ENCODE peak calls at places on chromosomes 4 and X, in four cellular contexts. B is A549, P is IMR-90, O is K562. G is an unnamed sample.

GRCh38 chrX:48617542-48618340 is 20.4 kb downstream of the WDR13 start:
- DNase-seq in B (no peak), O (peak; percentile 25), P (no peak), G (no peak)

GRCh38 chr4:1113311-1114009 is at the start of gene RNF212:
- DNase-seq in O (no peak), B (peak; percentile 18), P (no peak), G (no peak)

GRCh38 chr4:24473309-24473721 is 111.0 kb downstream of the DHX15 start:
- DNase-seq in O (no peak), P (peak; percentile 27), B (no peak), G (no peak)

GRCh38 chr4:159428293-159428692 is 325.4 kb downstream of the RAPGEF2 start:
- DNase-seq in P (no peak), O (no peak), B (no peak), G (no peak)

GRCh38 chr4:141711211-141711610 is 74.8 kb downstream of the IL15 start:
- DNase-seq in O (no peak), P (peak; percentile 51), B (no peak), G (no peak)

GRCh38 chr4:36573441-36573840 is 292.0 kb downstream of the DTHD1 start:
- DNase-seq in B (no peak), O (no peak), P (no peak), G (no peak)

GRCh38 chr4:124019749-124020549 is 623.4 kb downstream of the SPRY1 start:
- DNase-seq in O (no peak), P (no peak), B (no peak), G (no peak)

GRCh38 chrX:19902110-19902509 is 14.7 kb upstream of the SH3KBP1 start:
- DNase-seq in P (peak; percentile 38), O (no peak), B (no peak), G (no peak)

GRCh38 chr4:113825272-113825671 is 63.7 kb upstream of the CAMK2D start:
- DNase-seq in P (no peak), B (no peak), O (no peak), G (no peak)

GRCh38 chrX:38513087-38513742 is 48.1 kb upstream of the TSPAN7 start:
- DNase-seq in P (no peak), B (no peak), O (no peak), G (peak; percentile 0)

GRCh38 chr4:167767281-167767680 is 325.1 kb upstream of the ANXA10 start:
- DNase-seq in P (no peak), O (no peak), B (no peak), G (no peak)

GRCh38 chrX:33434256-33435092 is 223.1 kb upstream of the DMD start:
- DNase-seq in P (peak; percentile 37), O (peak; percentile 15), B (no peak), G (peak; percentile 9)

GRCh38 chr4:65580551-65580950 is 89.7 kb downstream of the EPHA5 start:
- DNase-seq in B (no peak), P (no peak), O (no peak), G (no peak)

GRCh38 chr4:103443324-103443723 is 245.2 kb upstream of the CENPE start:
- DNase-seq in P (no peak), O (no peak), B (no peak), G (peak; percentile 1)

GRCh38 chr4:5940470-5941203 is 47.8 kb upstream of the CRMP1 start:
- DNase-seq in O (no peak), P (peak; percentile 10), B (no peak), G (peak; percentile 24)

GRCh38 chr4:723706-724105 is 18.1 kb downstream of the PCGF3 start:
- DNase-seq in B (no peak), P (no peak), O (no peak), G (no peak)

GRCh38 chr4:102868153-102868781 is 525 bp upstream of the CISD2 start:
- DNase-seq in B (no peak), P (no peak), O (no peak), G (no peak)

GRCh38 chr4:1246901-1247810 is 1.8 kb downstream of the CTBP1 start:
- DNase-seq in P (no peak), B (no peak), O (peak; percentile 53), G (no peak)

GRCh38 chr4:180960758-180961401 is 1282.3 kb upstream of the TENM3 start:
- DNase-seq in B (no peak), P (no peak), O (no peak), G (no peak)

GRCh38 chr4:46123872-46124755 is at the start of gene GABRG1:
- DNase-seq in B (no peak), P (no peak), O (no peak), G (no peak)

GRCh38 chr4:2305766-2306501 is 44.0 kb upstream of the MXD4 start:
- DNase-seq in P (no peak), O (no peak), B (no peak), G (no peak)

GRCh38 chrX:12210196-12210815 is 72.0 kb downstream of the FRMPD4 start:
- DNase-seq in B (peak; percentile 2), O (no peak), P (peak; percentile 78), G (no peak)

GRCh38 chr4:54643172-54643571 is 14.6 kb upstream of the KIT start:
- DNase-seq in B (no peak), O (no peak), P (no peak), G (no peak)

GRCh38 chr4:68451246-68452211 is 4.3 kb downstream of the TMPRSS11E start:
- DNase-seq in P (peak; percentile 4), O (no peak), B (no peak), G (no peak)

GRCh38 chrX:46376246-46376885 is 168.9 kb downstream of the ZNF674 start:
- DNase-seq in B (peak; percentile 59), P (peak; percentile 48), O (no peak), G (peak; percentile 57)

DNA sequence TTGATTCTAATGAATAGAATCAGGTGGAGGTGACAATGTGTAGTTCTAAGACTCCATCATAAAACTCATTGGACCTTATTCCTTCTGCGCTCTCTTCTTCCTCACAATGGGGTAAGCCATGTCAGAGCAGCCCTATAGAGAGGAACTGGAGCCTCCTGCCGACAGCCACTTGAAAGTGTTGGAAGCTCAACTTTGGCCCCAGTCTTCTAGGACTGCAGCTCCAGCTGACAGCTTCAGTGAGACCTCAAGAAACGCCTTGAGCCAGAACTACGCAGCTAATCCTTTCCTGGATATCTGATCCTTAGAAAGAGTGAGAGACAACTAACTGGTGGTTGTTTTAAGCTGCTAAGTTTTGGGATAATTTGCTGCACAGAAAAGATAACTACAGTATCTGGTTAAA is 22.1 kb upstream of the ADH7 start:
- DNase-seq in B (no peak), P (no peak), O (no peak), G (no peak)
- TF ChIP-seq MAFK in B (no peak), P (no peak), O (no peak), G (no peak)

GRCh38 chrX:40105016-40105790 is 7.4 kb upstream of the BCOR start:
- DNase-seq in O (no peak), B (peak; percentile 21), P (no peak), G (no peak)
- TF ChIP-seq POLR2A in O (peak; percentile 66), B (no peak), P (no peak), G (no peak)

GRCh38 chr4:145938618-145939177 is at the start of gene ZNF827:
- DNase-seq in O (no peak), B (no peak), P (peak; percentile 74), G (peak; percentile 77)
- TF ChIP-seq MAFK in O (no peak), B (no peak), P (no peak), G (no peak)

GRCh38 chrX:30627818-30628652 is 25.2 kb upstream of the GK start:
- DNase-seq in B (no peak), P (no peak), O (no peak), G (peak; percentile 88)
- TF ChIP-seq POLR2A in B (no peak), P (no peak), O (no peak), G (no peak)

GRCh38 chrX:39667746-39668507 is 429.8 kb downstream of the BCOR start:
- DNase-seq in B (no peak), O (no peak), P (no peak), G (no peak)
- TF ChIP-seq MAFK in B (no peak), O (no peak), P (no peak), G (no peak)

DNA sequence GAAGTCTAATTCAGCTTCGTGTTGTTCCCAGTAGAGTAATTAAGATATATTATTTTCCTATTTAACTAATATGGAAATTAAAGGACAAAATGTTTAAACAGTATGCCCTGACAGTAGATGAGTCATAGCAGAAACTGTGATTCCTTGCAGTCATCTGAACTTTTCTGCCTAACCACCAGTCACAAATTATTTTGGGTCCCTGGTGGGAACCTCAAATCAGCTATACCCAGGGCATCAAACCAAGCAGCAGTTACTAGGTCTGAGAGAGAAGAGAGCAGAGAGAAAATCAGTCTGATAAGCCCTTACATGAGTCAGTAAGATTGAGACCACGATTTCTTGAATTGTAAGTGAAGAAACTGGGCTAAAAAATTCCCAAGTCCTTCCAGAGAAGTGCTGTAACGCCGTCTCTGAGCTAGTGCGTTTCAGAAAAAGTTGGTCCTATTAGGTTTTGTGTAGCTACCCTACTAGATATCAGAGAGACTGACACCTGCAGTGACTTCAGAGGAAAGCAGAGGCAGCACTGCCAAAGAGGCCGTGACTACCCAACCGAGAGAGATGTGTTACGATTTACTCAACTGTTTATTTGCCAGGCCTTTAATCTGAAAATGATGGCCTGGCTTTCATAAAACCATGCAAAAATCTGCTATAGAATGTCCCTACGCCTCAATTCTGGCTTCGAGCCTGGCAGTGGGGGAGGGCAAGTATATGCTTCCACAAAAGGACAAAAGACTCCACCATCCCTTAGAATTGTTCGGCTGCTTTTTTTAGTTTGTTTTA is 21.7 kb upstream of the GPM6A start:
- DNase-seq in P (no peak), B (no peak), O (no peak), G (no peak)
- TF ChIP-seq POLR2A in P (no peak), B (no peak), O (no peak), G (no peak)

GRCh38 chr4:16627999-16628398 is 270.4 kb downstream of the LDB2 start:
- DNase-seq in O (no peak), P (peak; percentile 95), B (no peak), G (no peak)

GRCh38 chr4:16626945-16627344 is 271.5 kb downstream of the LDB2 start:
- DNase-seq in P (peak; percentile 98), B (no peak), O (no peak), G (no peak)
- TF ChIP-seq MAFK in P (no peak), B (no peak), O (no peak), G (no peak)

G was measured in HepG2.